ENCODE peak calls at places on chromosomes 3 and 15, in ten cellular contexts. C is HepG2, S is hepatocyte, N is NB4, M is adrenal gland, K is endothelial cell of umbilical vein, Y is dorsolateral prefrontal cortex, J is astrocyte of the cerebellum, A is nephron progenitor cell, H is fibroblast of pulmonary artery. F is an unnamed sample.

GRCh38 chr3:95627697-95628096 is 1186.7 kb upstream of the EPHA6 start:
- DNase-seq in H (no peak), M (no peak), K (no peak), J (no peak), C (no peak), N (no peak), Y (no peak), A (no peak), S (no peak), F (no peak)

GRCh38 chr3:10299175-10299574 is 6.4 kb upstream of the GHRL start:
- DNase-seq in H (no peak), N (peak), A (no peak), M (no peak), J (no peak), Y (no peak), C (no peak), K (no peak), S (no peak), F (no peak)

GRCh38 chr15:51801391-51801835 is 28.0 kb upstream of the TMOD3 start:
- DNase-seq in S (peak), N (peak), H (peak), M (peak), C (peak), Y (no peak), A (peak), K (peak), J (peak), F (no peak)

GRCh38 chr3:124266517-124266916 is 274.6 kb upstream of the ROPN1 start:
- DNase-seq in A (no peak), Y (no peak), N (no peak), K (peak), J (no peak), C (no peak), H (peak), S (peak), M (peak), F (no peak)

GRCh38 chr15:74345051-74345450 is 22.4 kb downstream of the CYP11A1 start:
- DNase-seq in C (no peak), M (no peak), Y (no peak), J (no peak), H (peak), A (no peak), K (peak), N (peak), S (no peak), F (no peak)

GRCh38 chr15:61038910-61039309 is 190.2 kb downstream of the RORA start:
- DNase-seq in M (no peak), A (no peak), Y (no peak), N (no peak), H (peak), K (no peak), C (no peak), J (peak), S (no peak), F (no peak)

GRCh38 chr15:71397377-71397776 is 282.1 kb downstream of the THSD4 start:
- DNase-seq in A (no peak), C (no peak), J (no peak), K (no peak), S (no peak), M (peak), Y (no peak), H (peak), N (no peak), F (no peak)

GRCh38 chr3:100042144-100042543 is 72.2 kb downstream of the FILIP1L start:
- DNase-seq in J (no peak), M (peak), K (peak), H (peak), S (peak), Y (no peak), N (no peak), A (no peak), C (no peak), F (no peak)

GRCh38 chr3:148551767-148552260 is 145.9 kb upstream of the AGTR1 start:
- DNase-seq in N (no peak), J (no peak), K (no peak), H (peak), C (no peak), S (no peak), Y (no peak), M (no peak), A (no peak), F (no peak)

GRCh38 chr3:61612211-61612995 is 51.0 kb downstream of the PTPRG start:
- DNase-seq in J (no peak), N (no peak), K (no peak), S (no peak), M (no peak), A (no peak), Y (no peak), H (peak), C (no peak), F (no peak)

GRCh38 chr3:171347017-171347979 is 112.9 kb downstream of the TNIK start:
- DNase-seq in M (peak), J (no peak), K (peak), C (no peak), H (peak), N (peak), S (peak), A (no peak), Y (no peak), F (no peak)

GRCh38 chr15:86164222-86164898 is 84.7 kb downstream of the AGBL1 start:
- DNase-seq in K (no peak), Y (no peak), N (no peak), S (peak), A (no peak), H (no peak), C (no peak), J (no peak), M (peak), F (no peak)

GRCh38 chr3:41450416-41451231 is 251.3 kb downstream of the CTNNB1 start:
- DNase-seq in N (no peak), M (no peak), A (no peak), C (no peak), S (peak), Y (no peak), K (no peak), J (no peak), H (no peak), F (no peak)
- TF ChIP-seq CTCF in N (no peak), M (no peak), A (no peak), C (no peak), S (peak), Y (no peak), K (no peak), J (peak), H (no peak), F (no peak)

DNA sequence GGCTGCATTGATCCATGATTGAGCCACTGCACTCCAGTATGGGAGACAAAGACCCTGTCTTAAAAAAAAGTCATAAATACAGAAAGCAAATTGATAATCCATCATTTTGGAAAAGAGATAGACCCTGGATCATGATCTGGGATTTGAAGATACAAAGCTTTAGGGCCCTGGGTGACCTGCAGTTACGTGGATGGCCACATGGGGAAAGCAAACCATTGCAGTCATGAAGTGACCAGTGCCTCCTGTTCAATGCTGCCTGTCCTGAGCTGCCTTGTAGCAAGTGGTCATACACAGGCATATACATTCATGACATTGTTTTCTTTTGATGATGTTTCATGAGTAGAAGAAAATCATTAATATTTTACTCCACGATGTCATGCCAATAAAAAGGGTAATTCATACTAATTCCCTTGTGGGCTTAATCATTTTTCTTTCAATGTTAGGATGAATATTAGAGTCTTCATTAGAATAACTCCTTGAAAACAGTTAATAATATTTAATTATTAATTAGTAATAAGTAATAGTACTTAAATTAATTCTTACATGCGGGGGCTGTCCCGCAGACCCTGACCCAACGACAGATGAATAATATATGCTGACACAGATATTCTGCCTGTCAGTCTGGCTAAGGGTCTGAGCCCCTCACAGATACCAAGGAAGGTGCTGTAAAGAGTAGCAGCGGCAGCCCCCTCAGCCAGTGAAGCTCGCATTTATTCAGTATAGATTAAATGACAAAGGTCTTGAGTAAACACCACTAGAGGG is 109.0 kb upstream of the UNC13C start:
- DNase-seq in Y (no peak), M (no peak), J (no peak), H (no peak), C (no peak), K (no peak), S (no peak), N (peak), A (peak), F (no peak)
- TF ChIP-seq CTCF in Y (no peak), M (no peak), J (no peak), H (no peak), C (no peak), K (no peak), S (no peak), N (peak), A (no peak), F (peak)

DNA sequence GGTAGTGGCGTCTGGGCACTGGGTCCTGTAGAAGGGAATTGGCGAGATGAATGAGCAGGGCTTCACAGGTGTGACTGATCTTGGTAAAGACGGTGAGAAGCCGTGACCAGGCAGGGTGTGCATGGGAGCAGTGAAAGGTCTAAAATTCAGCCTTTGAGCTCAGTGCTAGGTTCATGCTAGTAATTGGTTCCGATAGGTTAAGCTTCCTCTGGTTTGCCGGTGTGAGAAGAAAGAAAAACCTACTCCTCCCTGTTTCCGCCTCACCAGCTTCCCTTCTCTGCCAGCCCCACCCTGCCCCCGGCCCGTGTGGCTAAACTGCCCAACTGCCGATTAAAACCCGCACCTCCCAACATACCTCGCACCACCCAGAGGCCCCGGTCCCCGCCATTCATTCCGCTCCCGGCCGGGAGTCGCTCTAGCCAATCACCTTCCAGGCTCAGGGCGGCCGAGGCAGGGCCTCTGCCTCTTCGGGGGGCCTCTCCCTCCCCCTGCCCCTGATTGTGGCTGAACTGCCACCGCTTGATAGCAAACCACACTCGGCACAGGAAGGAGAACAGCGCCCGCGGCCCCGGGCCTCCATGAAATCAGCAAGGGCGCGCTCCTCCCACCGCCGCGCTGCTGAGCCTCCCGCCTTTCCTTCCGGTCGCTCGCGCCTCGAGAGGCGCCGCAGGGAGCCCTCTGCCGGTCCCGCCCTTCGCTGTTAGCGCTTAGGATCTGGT is 7.3 kb upstream of the NRROS start:
- DNase-seq in C (peak), A (peak), J (no peak), M (peak), K (peak), S (peak), Y (peak), N (peak), H (peak), F (peak)
- TF ChIP-seq CTCF in C (peak), A (no peak), J (no peak), M (no peak), K (peak), S (peak), Y (peak), N (peak), H (peak), F (no peak)

GRCh38 chr3:58352624-58353023 is 19.9 kb downstream of the PXK start:
- DNase-seq in S (no peak), N (peak), A (no peak), J (no peak), C (no peak), M (no peak), H (no peak), Y (no peak), K (no peak), F (no peak)

GRCh38 chr3:58351920-58352319 is 19.2 kb downstream of the PXK start:
- DNase-seq in J (no peak), K (no peak), Y (no peak), C (no peak), H (no peak), A (no peak), S (no peak), N (peak), M (no peak), F (no peak)

GRCh38 chr3:58355174-58355573 is 22.5 kb downstream of the PXK start:
- DNase-seq in N (peak), C (no peak), H (no peak), K (no peak), S (no peak), A (no peak), Y (no peak), J (no peak), M (no peak), F (no peak)

GRCh38 chr3:58356054-58356453 is 23.4 kb downstream of the PXK start:
- DNase-seq in M (no peak), J (no peak), S (peak), H (no peak), C (no peak), A (no peak), N (peak), K (no peak), Y (no peak), F (no peak)

DNA sequence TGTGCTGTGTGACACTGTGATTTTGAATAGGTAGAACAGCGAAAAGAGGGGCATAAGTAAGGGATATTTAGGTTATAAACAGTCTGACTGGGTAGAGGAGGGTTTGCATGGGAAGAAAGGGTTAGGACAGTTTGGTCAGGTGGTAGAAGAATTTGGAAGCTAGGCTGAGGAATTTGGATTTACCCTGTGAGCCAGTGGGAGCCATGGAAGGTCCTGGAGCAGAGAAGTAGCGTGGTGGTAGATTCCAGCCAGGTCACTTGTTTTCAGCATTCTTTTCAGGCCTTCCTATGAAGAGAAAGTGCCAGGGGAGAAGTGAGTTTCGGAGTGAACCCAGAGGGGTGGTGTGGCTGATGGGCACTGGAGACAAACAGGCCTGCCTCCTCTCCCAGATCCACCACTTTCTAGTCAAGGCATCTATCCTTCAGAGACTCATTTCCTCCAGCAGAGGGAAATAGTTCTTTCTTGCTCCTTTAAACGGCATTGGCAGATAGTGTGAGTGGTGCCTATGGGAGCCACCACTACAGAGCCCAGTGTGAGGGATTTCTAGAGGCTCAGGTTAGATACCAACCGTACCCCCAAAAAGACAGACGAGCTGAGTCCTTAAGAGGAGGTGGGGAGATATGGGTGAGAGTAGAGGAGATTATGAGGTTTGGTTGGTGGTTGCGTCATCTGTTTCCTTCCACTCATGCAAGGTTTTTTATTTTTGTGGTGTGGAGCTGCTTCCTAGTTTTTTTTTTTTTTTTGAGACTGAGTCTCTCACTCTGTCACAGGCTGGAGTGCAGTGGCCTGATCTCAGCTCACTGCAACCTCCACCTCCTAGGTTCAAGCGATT is 21.2 kb downstream of the PXK start:
- DNase-seq in H (peak), M (no peak), J (no peak), A (no peak), Y (no peak), S (no peak), C (no peak), K (no peak), N (peak), F (no peak)
- TF ChIP-seq CTCF in H (peak), M (no peak), J (no peak), A (no peak), Y (no peak), S (no peak), C (no peak), K (no peak), N (peak), F (no peak)

DNA sequence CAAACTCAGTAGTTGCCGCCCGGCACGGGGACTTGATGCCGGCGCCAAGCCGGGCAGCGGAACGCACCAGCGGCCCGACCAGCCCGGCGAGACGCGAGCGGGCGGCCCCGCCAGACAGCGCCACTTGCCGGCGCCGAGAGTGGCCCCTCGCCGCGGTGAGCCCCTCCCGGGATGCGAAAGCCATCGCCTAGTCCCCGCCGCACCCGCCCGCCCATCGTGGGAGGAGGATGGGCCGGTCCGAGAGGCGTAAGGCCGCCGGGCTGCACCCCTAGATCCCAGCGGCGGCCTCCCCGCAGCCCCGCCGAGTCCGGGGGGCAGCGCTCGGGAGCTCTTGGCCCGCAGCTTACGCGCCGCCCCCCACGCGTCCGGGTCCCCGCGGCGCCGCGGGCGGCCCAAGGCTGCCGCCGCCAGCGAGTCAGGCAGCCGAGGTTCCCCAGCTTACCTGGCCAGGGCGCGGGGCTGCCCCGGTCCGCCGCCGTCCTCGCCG is 609 bp downstream of the GOLGA8A start:
- DNase-seq in C (peak), Y (no peak), J (no peak), S (peak), K (peak), M (no peak), N (peak), H (peak), A (peak), F (no peak)
- TF ChIP-seq CTCF in C (peak), Y (no peak), J (no peak), S (no peak), K (peak), M (no peak), N (no peak), H (no peak), A (no peak), F (no peak)

GRCh38 chr15:62079594-62079993 is 12.8 kb downstream of the C2CD4A start:
- DNase-seq in C (no peak), M (no peak), H (no peak), J (no peak), N (no peak), A (no peak), K (no peak), Y (no peak), S (no peak), F (no peak)

GRCh38 chr15:62087671-62088360 is 21.0 kb downstream of the C2CD4A start:
- DNase-seq in Y (no peak), A (no peak), M (peak), K (peak), C (no peak), N (no peak), H (peak), S (peak), J (no peak), F (no peak)

GRCh38 chr15:62088361-62088693 is 21.6 kb downstream of the C2CD4A start:
- DNase-seq in C (no peak), H (no peak), N (no peak), Y (no peak), K (peak), S (no peak), J (no peak), A (no peak), M (no peak), F (no peak)

GRCh38 chr15:62085740-62086139 is 19.0 kb downstream of the C2CD4A start:
- DNase-seq in S (no peak), A (no peak), M (peak), K (no peak), C (no peak), H (peak), N (no peak), J (no peak), Y (no peak), F (no peak)

GRCh38 chr15:62083168-62084154 is 16.7 kb downstream of the C2CD4A start:
- DNase-seq in S (peak), Y (no peak), J (no peak), C (no peak), M (no peak), H (no peak), K (no peak), N (no peak), A (no peak), F (no peak)
- TF ChIP-seq CTCF in S (no peak), Y (no peak), J (no peak), C (no peak), M (no peak), H (no peak), K (no peak), N (no peak), A (no peak), F (no peak)

DNA sequence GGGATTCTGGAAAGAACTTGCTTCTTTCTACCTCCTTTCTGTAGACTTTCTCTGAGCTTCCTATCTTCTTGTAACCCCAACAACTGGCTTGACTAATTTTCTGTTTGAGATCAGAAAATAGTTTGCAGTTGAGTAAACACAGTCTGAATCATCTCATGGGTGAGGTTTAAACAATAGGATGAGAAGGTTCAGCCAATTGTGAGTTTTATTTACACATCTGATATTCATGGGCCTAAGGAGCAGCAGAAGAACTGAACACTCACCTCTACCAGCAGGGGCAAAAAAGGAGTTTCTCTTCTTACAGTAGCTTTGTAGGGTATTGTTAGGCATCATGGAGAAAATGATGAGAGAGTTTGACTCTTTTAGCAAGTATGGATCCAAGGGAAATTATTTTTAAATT is 54.2 kb downstream of the DTWD1 start:
- DNase-seq in A (no peak), M (no peak), C (peak), S (no peak), H (peak), J (peak), Y (no peak), K (peak), N (no peak), F (no peak)
- TF ChIP-seq CTCF in A (no peak), M (no peak), C (no peak), S (no peak), H (peak), J (peak), Y (no peak), K (no peak), N (no peak), F (no peak)

GRCh38 chr3:4332991-4333390 is 29.8 kb downstream of the SETMAR start:
- DNase-seq in C (peak), S (no peak), N (no peak), J (no peak), H (no peak), Y (no peak), A (no peak), K (no peak), M (no peak), F (no peak)

GRCh38 chr3:4335840-4336579 is 32.8 kb downstream of the SETMAR start:
- DNase-seq in M (no peak), C (no peak), J (no peak), Y (no peak), A (no peak), H (no peak), K (no peak), N (no peak), S (no peak), F (no peak)

GRCh38 chr3:4332574-4332973 is 29.4 kb downstream of the SETMAR start:
- DNase-seq in J (no peak), H (no peak), N (no peak), A (no peak), K (no peak), Y (no peak), C (no peak), S (no peak), M (no peak), F (no peak)

GRCh38 chr3:4332111-4332510 is 28.9 kb downstream of the SETMAR start:
- DNase-seq in S (no peak), C (no peak), A (no peak), J (no peak), K (no peak), Y (no peak), M (no peak), N (no peak), H (no peak), F (no peak)

GRCh38 chr3:4334548-4334947 is 31.4 kb downstream of the SETMAR start:
- DNase-seq in K (no peak), J (no peak), M (no peak), Y (no peak), H (no peak), C (no peak), A (no peak), S (no peak), N (no peak), F (no peak)
- TF ChIP-seq CTCF in K (no peak), J (no peak), M (no peak), Y (no peak), H (peak), C (peak), A (no peak), S (peak), N (no peak), F (no peak)

F was measured in mesothelial cell of epicardium.